ENCODE peak calls at places on chromosomes 4 and X, in eight cellular contexts. W, X, M, D, K, J, Y and A are unnamed samples.

GRCh38 chr4:173448919-173449641 is 50.2 kb upstream of the SCRG1 start:
- DNase-seq in K (no peak), W (no peak), X (no peak), J (no peak), M (no peak), D (no peak), Y (no peak), A (no peak)

GRCh38 chr4:143768007-143768591 is 67.6 kb upstream of the FREM3 start:
- DNase-seq in M (no peak), D (peak; percentile 52), Y (no peak), K (no peak), X (no peak), W (no peak), J (no peak), A (no peak)

GRCh38 chr4:145484240-145484846 is 2.7 kb downstream of the SMAD1 start:
- DNase-seq in K (no peak), D (no peak), M (no peak), J (no peak), X (no peak), W (no peak), Y (no peak), A (no peak)

GRCh38 chr4:123170843-123171242 is 225.8 kb upstream of the SPRY1 start:
- DNase-seq in X (no peak), M (no peak), Y (no peak), W (no peak), D (no peak), J (no peak), K (no peak), A (no peak)

GRCh38 chr4:3399277-3400194 is 42.2 kb upstream of the HGFAC start:
- DNase-seq in J (no peak), W (no peak), M (no peak), K (no peak), Y (no peak), X (no peak), D (no peak), A (peak; percentile 13)

GRCh38 chr4:3442959-3443749 is 1.4 kb downstream of the HGFAC start:
- DNase-seq in J (peak; percentile 48), X (peak; percentile 86), Y (peak; percentile 83), D (peak; percentile 25), K (peak; percentile 33), W (peak; percentile 13), M (peak; percentile 48), A (peak; percentile 75)

GRCh38 chrX:57821703-57822375 is 88.4 kb downstream of the ZXDA start:
- DNase-seq in M (peak; percentile 29), K (peak; percentile 35), X (peak; percentile 20), W (peak; percentile 17), J (peak; percentile 1), Y (no peak), D (peak; percentile 10), A (peak; percentile 9)

GRCh38 chr4:173169428-173170209 is 1.0 kb downstream of the GALNT7 start:
- DNase-seq in D (peak; percentile 73), J (peak; percentile 41), K (peak; percentile 50), W (peak; percentile 80), M (peak; percentile 83), Y (peak; percentile 77), X (peak; percentile 66), A (peak; percentile 72)

GRCh38 chr4:132062611-132063239 is 1086.4 kb upstream of the PCDH10 start:
- DNase-seq in J (no peak), W (no peak), K (no peak), Y (no peak), X (no peak), M (no peak), D (no peak), A (no peak)

GRCh38 chrX:118644378-118644777 is 83.0 kb upstream of the IL13RA1 start:
- DNase-seq in W (no peak), D (peak; percentile 25), K (peak; percentile 57), X (no peak), Y (no peak), J (no peak), M (no peak), A (no peak)

GRCh38 chr4:150491132-150492049 is 90.6 kb upstream of the MAB21L2 start:
- DNase-seq in Y (no peak), M (no peak), D (no peak), K (no peak), W (no peak), X (no peak), J (no peak), A (no peak)

GRCh38 chr4:127959794-127960193 is 5.2 kb downstream of the MFSD8 start:
- DNase-seq in X (no peak), D (no peak), M (no peak), Y (no peak), K (no peak), J (no peak), W (no peak), A (no peak)

GRCh38 chr4:160026720-160027119 is 923.8 kb downstream of the RAPGEF2 start:
- DNase-seq in Y (no peak), K (no peak), W (no peak), J (no peak), X (no peak), D (peak; percentile 69), M (no peak), A (no peak)

GRCh38 chr4:11004818-11005217 is 320.2 kb upstream of the CLNK start:
- DNase-seq in J (no peak), M (no peak), D (no peak), W (no peak), Y (no peak), K (no peak), X (no peak), A (no peak)

GRCh38 chr4:815464-816146 is 10.3 kb downstream of the CPLX1 start:
- DNase-seq in Y (no peak), D (no peak), J (no peak), M (no peak), K (peak; percentile 71), X (no peak), W (no peak), A (no peak)

GRCh38 chrX:120753413-120754251 is 122.0 kb downstream of the CT47B1 start:
- DNase-seq in X (no peak), Y (no peak), W (no peak), M (peak; percentile 47), J (peak; percentile 16), D (no peak), K (no peak), A (peak; percentile 44)

GRCh38 chrX:29851971-29852605 is 363.3 kb upstream of the MAGEB2 start:
- DNase-seq in W (no peak), K (no peak), J (no peak), X (no peak), D (no peak), M (no peak), Y (no peak), A (no peak)

GRCh38 chr4:19806865-19807264 is 444.8 kb upstream of the SLIT2 start:
- DNase-seq in W (no peak), Y (no peak), J (no peak), X (no peak), K (no peak), D (no peak), M (no peak), A (no peak)

GRCh38 chrX:124981420-124981819 is 338.3 kb upstream of the TEX13C start:
- DNase-seq in D (no peak), M (no peak), Y (no peak), W (no peak), K (no peak), J (no peak), X (no peak), A (no peak)

GRCh38 chr4:96455045-96455720 is 615.3 kb downstream of the PDHA2 start:
- DNase-seq in Y (no peak), M (no peak), X (no peak), J (no peak), W (no peak), K (no peak), D (no peak), A (no peak)

GRCh38 chr4:26525136-26525535 is 34.9 kb upstream of the CCKAR start:
- DNase-seq in Y (no peak), W (no peak), K (no peak), D (peak; percentile 32), M (no peak), X (no peak), J (no peak), A (no peak)

GRCh38 chrX:56505866-56506265 is 57.6 kb upstream of the UBQLN2 start:
- DNase-seq in Y (no peak), X (no peak), D (peak; percentile 1), J (no peak), K (no peak), W (no peak), M (no peak), A (no peak)

GRCh38 chr4:152211936-152212675 is 323.8 kb downstream of the FBXW7 start:
- DNase-seq in K (no peak), D (no peak), W (no peak), X (no peak), J (no peak), Y (no peak), M (no peak), A (no peak)

GRCh38 chrX:153649915-153650782 is 3.1 kb downstream of the DUSP9 start:
- DNase-seq in M (no peak), W (no peak), D (no peak), K (no peak), Y (no peak), X (no peak), J (no peak), A (no peak)

GRCh38 chr4:1471443-1472147 is 65.4 kb upstream of the NKX1-1 start:
- DNase-seq in K (no peak), W (no peak), M (no peak), J (no peak), Y (no peak), X (no peak), D (no peak), A (no peak)

GRCh38 chr4:4762909-4763814 is 96.3 kb upstream of the MSX1 start:
- DNase-seq in D (no peak), M (no peak), Y (no peak), J (no peak), K (no peak), W (no peak), X (peak; percentile 58), A (peak; percentile 79)

GRCh38 chrX:118251251-118251650 is 94.7 kb upstream of the WDR44 start:
- DNase-seq in W (no peak), X (no peak), D (no peak), M (no peak), J (no peak), Y (no peak), K (no peak), A (no peak)

GRCh38 chrX:39953879-39954278 is 143.9 kb downstream of the BCOR start:
- DNase-seq in J (no peak), M (no peak), D (peak; percentile 80), K (peak; percentile 87), X (no peak), Y (no peak), W (no peak), A (no peak)

GRCh38 chr4:138595731-138596465 is 353.7 kb upstream of the SLC7A11 start:
- DNase-seq in K (no peak), X (no peak), M (no peak), Y (no peak), J (no peak), W (no peak), D (no peak), A (no peak)

GRCh38 chr4:70818173-70818856 is 21.4 kb downstream of the GRSF1 start:
- DNase-seq in M (no peak), D (no peak), J (no peak), Y (no peak), W (no peak), K (no peak), X (no peak), A (no peak)

GRCh38 chr4:150722908-150723362 is 141.0 kb downstream of the MAB21L2 start:
- DNase-seq in Y (no peak), X (no peak), W (no peak), D (peak; percentile 56), J (no peak), K (peak; percentile 100), M (no peak), A (no peak)

GRCh38 chr4:105895609-105896460 is 564 bp downstream of the NPNT start:
- DNase-seq in W (peak; percentile 52), X (peak; percentile 20), M (no peak), J (no peak), D (peak; percentile 10), K (peak; percentile 58), Y (no peak), A (peak; percentile 20)

GRCh38 chr4:97720869-97721432 is 422.3 kb downstream of the STPG2 start:
- DNase-seq in Y (no peak), M (no peak), D (peak; percentile 28), X (no peak), W (no peak), K (peak; percentile 63), J (no peak), A (no peak)

GRCh38 chr4:78337216-78337615 is 214.4 kb upstream of the ANXA3 start:
- DNase-seq in X (no peak), Y (no peak), M (no peak), D (no peak), K (no peak), J (no peak), W (no peak), A (no peak)